ENCODE peak calls at places on chromosome 4, in four cellular contexts. I is ovary, D is A549, Y is thoracic aorta. G is an unnamed sample.

GRCh38 chr4:140653718-140654515 is 85.2 kb upstream of the UCP1 start:
- DNase-seq in Y (no peak), D (no peak), I (no peak), G (no peak)

GRCh38 chr4:126028871-126029270 is 714.1 kb downstream of the FAT4 start:
- DNase-seq in I (no peak), Y (no peak), D (no peak), G (no peak)

GRCh38 chr4:55075823-55076418 is 49.5 kb downstream of the KDR start:
- DNase-seq in Y (no peak), I (no peak), D (no peak), G (no peak)

GRCh38 chr4:29861307-29861706 is 858.9 kb upstream of the PCDH7 start:
- DNase-seq in Y (no peak), D (peak), I (no peak), G (no peak)

GRCh38 chr4:8732681-8733243 is 138.9 kb downstream of the HMX1 start:
- DNase-seq in D (no peak), Y (no peak), I (no peak), G (no peak)

GRCh38 chr4:99382745-99383360 is 30.3 kb upstream of the ADH1C start:
- DNase-seq in D (no peak), Y (no peak), I (no peak), G (no peak)

GRCh38 chr4:64774626-64775025 is 365.4 kb upstream of the TECRL start:
- DNase-seq in Y (no peak), I (no peak), D (no peak), G (no peak)

GRCh38 chr4:78024085-78024484 is 33.0 kb upstream of the FRAS1 start:
- DNase-seq in I (no peak), Y (no peak), D (no peak), G (no peak)

GRCh38 chr4:175891863-175892262 is 79.8 kb upstream of the GPM6A start:
- DNase-seq in I (no peak), D (peak), Y (no peak), G (peak)

GRCh38 chr4:7358100-7358735 is 76.5 kb downstream of the PSAPL1 start:
- DNase-seq in Y (peak), I (peak), D (peak), G (no peak)

GRCh38 chr4:126582737-126583136 is 1050.0 kb upstream of the INTU start:
- DNase-seq in Y (no peak), D (peak), I (no peak), G (no peak)

GRCh38 chr4:15352508-15352907 is 75.3 kb upstream of the C1QTNF7 start:
- DNase-seq in Y (no peak), I (no peak), D (no peak), G (no peak)

GRCh38 chr4:52091811-52092210 is 40.7 kb downstream of the SPATA18 start:
- DNase-seq in Y (no peak), I (no peak), D (no peak), G (no peak)

GRCh38 chr4:123661080-123661737 is 264.6 kb downstream of the SPRY1 start:
- DNase-seq in Y (no peak), I (no peak), D (no peak), G (peak)

GRCh38 chr4:1211951-1212545 is 36.9 kb downstream of the CTBP1 start:
- DNase-seq in D (no peak), I (peak), Y (no peak), G (no peak)

GRCh38 chr4:26687728-26688127 is 103.8 kb downstream of the TBC1D19 start:
- DNase-seq in D (no peak), I (no peak), Y (no peak), G (no peak)

GRCh38 chr4:24197891-24198290 is 308.0 kb upstream of the PPARGC1A start:
- DNase-seq in Y (no peak), I (no peak), D (no peak), G (no peak)

GRCh38 chr4:75512336-75513211 is 1.6 kb downstream of the RCHY1 start:
- DNase-seq in D (no peak), Y (no peak), I (no peak), G (peak)

GRCh38 chr4:95505149-95505548 is 43.6 kb downstream of the UNC5C start:
- DNase-seq in Y (no peak), D (no peak), I (no peak), G (no peak)

GRCh38 chr4:72933029-72933428 is 136.5 kb downstream of the COX18 start:
- DNase-seq in D (no peak), I (no peak), Y (no peak), G (no peak)

GRCh38 chr4:98976716-98977115 is 18.8 kb upstream of the METAP1 start:
- DNase-seq in Y (no peak), D (no peak), I (no peak), G (no peak)

GRCh38 chr4:87317527-87317926 is 5.2 kb downstream of the HSD17B13 start:
- DNase-seq in D (peak), Y (no peak), I (no peak), G (peak)

GRCh38 chr4:122195718-122196117 is 43.6 kb downstream of the BLTP1 start:
- DNase-seq in I (no peak), Y (no peak), D (no peak), G (no peak)

GRCh38 chr4:76305971-76306881 is at the start of gene STBD1:
- DNase-seq in I (peak), D (peak), Y (peak), G (peak)

GRCh38 chr4:102868782-102869568 is at the start of gene CISD2:
- DNase-seq in I (peak), D (peak), Y (peak), G (peak)

GRCh38 chr4:142112451-142112850 is 476.1 kb downstream of the IL15 start:
- DNase-seq in Y (no peak), I (no peak), D (no peak), G (no peak)

GRCh38 chr4:158538176-158538575 is 16.5 kb downstream of the RXFP1 start:
- DNase-seq in D (no peak), I (no peak), Y (no peak), G (no peak)

GRCh38 chr4:48654015-48654664 is 125.9 kb downstream of the FRYL start:
- DNase-seq in D (no peak), Y (no peak), I (no peak), G (no peak)

GRCh38 chr4:20159516-20159915 is 92.2 kb upstream of the SLIT2 start:
- DNase-seq in D (no peak), Y (no peak), I (no peak), G (no peak)

GRCh38 chr4:140705625-140706275 is 50.4 kb downstream of the TBC1D9 start:
- DNase-seq in D (no peak), Y (no peak), I (no peak), G (no peak)

GRCh38 chr4:41590591-41590990 is 52.6 kb downstream of the LIMCH1 start:
- DNase-seq in I (no peak), Y (no peak), D (no peak), G (no peak)

GRCh38 chr4:108270466-108271450 is 102.0 kb upstream of the LEF1 start:
- DNase-seq in I (no peak), Y (no peak), D (no peak), G (no peak)

GRCh38 chr4:627347-627746 is 2.0 kb downstream of the PDE6B start:
- DNase-seq in I (no peak), D (no peak), Y (no peak), G (no peak)

GRCh38 chr4:173461170-173461569 is 62.3 kb upstream of the SCRG1 start:
- DNase-seq in D (no peak), I (no peak), Y (no peak), G (no peak)

GRCh38 chr4:41358626-41359025 is 101.9 kb downstream of the UCHL1 start:
- DNase-seq in Y (no peak), I (no peak), D (peak), G (no peak)

GRCh38 chr4:5082381-5082780 is 31.1 kb downstream of the STK32B start:
- DNase-seq in Y (no peak), I (no peak), D (no peak), G (no peak)

GRCh38 chr4:53189011-53189410 is 176.8 kb downstream of the SCFD2 start:
- DNase-seq in I (no peak), D (no peak), Y (no peak), G (no peak)

GRCh38 chr4:174107749-174108354 is 175.6 kb downstream of the FBXO8 start:
- DNase-seq in Y (no peak), I (no peak), D (no peak), G (no peak)

GRCh38 chr4:84298023-84298718 is 200.9 kb downstream of the NKX6-1 start:
- DNase-seq in I (no peak), D (no peak), Y (no peak), G (no peak)
- H3K4me3 ChIP-seq in I (no peak), D (peak), Y (no peak), G (no peak)

GRCh38 chr4:184012937-184013336 is 107.8 kb downstream of the STOX2 start:
- DNase-seq in D (no peak), Y (no peak), I (no peak), G (no peak)
- H3K4me3 ChIP-seq in D (no peak), Y (no peak), I (no peak), G (no peak)

GRCh38 chr4:89681219-89681618 is 155.7 kb downstream of the SNCA start:
- DNase-seq in I (no peak), D (no peak), Y (no peak), G (no peak)

GRCh38 chr4:89681671-89682070 is 155.3 kb downstream of the SNCA start:
- DNase-seq in D (no peak), I (no peak), Y (no peak), G (no peak)

GRCh38 chr4:89685277-89685676 is 151.7 kb downstream of the SNCA start:
- DNase-seq in Y (no peak), D (no peak), I (no peak), G (no peak)

GRCh38 chr4:89684536-89684935 is 152.4 kb downstream of the SNCA start:
- DNase-seq in D (no peak), Y (no peak), I (no peak), G (no peak)

GRCh38 chr4:89682808-89683207 is 154.2 kb downstream of the SNCA start:
- DNase-seq in Y (no peak), I (no peak), D (no peak), G (no peak)
- H3K4me3 ChIP-seq in Y (no peak), I (no peak), D (no peak), G (no peak)

DNA sequence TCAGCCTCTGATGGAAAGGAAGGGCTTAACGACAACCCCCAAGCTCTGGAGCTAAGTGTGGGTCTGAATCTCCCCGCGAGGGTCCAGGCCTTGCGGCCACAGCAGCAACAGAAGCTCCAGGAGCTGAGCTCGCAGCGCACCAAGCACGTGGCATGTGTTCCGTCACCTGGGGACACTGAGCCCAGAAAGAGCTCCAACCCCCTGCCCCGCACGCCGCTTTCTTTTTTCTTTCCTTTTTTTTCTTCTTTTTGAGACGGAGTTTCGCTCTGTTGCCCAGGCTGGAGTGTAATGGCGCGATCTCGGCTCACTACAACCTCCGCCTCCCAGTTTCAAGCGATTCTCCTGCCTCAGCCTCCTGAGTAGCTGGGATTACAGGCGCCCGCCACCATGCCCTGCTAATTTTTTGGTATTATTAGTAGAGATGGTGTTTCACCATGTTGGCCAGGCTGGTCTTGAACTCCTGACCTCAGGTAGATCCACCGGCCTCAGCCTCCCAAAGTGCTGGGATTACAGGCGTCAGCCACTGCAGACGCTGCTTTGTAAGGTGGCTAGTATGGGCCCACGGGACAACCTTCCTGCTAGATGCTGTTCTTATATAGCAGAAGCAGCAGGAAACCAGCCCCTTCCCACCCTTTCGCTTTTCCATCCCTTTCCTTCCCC is 685 bp upstream of the TNIP2 start:
- DNase-seq in Y (no peak), D (no peak), I (no peak), G (no peak)
- H3K4me3 ChIP-seq in Y (peak), D (peak), I (peak), G (no peak)

DNA sequence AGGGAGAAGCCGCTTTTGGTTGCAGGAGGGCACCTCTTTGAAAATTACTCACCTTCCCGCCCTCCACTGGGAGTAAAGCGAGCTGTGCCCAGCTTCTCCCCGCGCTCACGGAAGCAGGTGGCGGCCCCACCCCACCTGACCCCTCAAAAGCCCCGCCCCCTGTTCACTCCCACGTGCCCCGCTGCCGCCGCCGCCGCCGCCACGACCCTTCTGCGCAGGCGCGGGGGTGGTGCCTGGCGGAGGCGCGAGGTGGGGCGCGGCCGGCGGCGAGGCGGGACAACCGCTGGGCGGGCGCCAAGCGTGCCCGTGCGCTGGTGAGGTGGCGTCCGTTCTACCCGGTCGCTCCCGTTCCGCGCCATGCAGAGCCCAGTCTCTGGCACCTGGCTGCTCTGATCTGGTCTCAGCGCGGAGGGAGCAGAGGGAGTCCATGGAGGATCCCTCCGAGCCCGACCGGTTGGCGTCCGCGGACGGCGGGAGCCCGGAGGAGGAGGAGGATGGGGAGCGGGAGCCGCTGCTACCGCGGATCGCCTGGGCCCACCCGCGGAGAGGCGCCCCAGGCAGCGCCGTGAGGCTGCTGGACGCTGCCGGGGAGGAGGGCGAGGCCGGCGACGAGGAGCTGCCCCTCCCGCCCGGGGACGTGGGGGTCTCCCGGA is at the start of gene PI4K2B:
- DNase-seq in Y (peak), I (peak), D (peak), G (peak)
- H3K4me3 ChIP-seq in Y (peak), I (peak), D (peak), G (peak)

GRCh38 chr4:128653514-128654420 is 155.7 kb upstream of the JADE1 start:
- DNase-seq in Y (no peak), D (no peak), I (peak), G (peak)
- H3K4me3 ChIP-seq in Y (no peak), D (no peak), I (no peak), G (no peak)

GRCh38 chr4:153438916-153439756 is 27.0 kb upstream of the TMEM131L start:
- DNase-seq in D (no peak), Y (no peak), I (no peak), G (peak)
- H3K4me3 ChIP-seq in D (no peak), Y (peak), I (no peak), G (no peak)

G was measured in small intestine.